ENCODE peak calls at places on chromosomes 13 and 19, in four cellular contexts. One of them, this sample, is unnamed.

GRCh38 chr13:29716493-29716892 is 121.0 kb upstream of the SLC7A1 start:
- DNase-seq in tibial nerve: no peak
- DNase-seq in transverse colon: no peak
- DNase-seq in ovary: no peak
- DNase-seq in this sample: no peak

GRCh38 chr19:30387311-30388115 is 15.3 kb downstream of the ZNF536 start:
- DNase-seq in tibial nerve: no peak
- DNase-seq in transverse colon: no peak
- DNase-seq in ovary: no peak
- DNase-seq in this sample: no peak

GRCh38 chr13:33138441-33138840 is 122.2 kb downstream of the KL start:
- DNase-seq in tibial nerve: no peak
- DNase-seq in transverse colon: no peak
- DNase-seq in ovary: no peak
- DNase-seq in this sample: no peak

GRCh38 chr19:19338082-19338481 is 17.5 kb downstream of the MAU2 start:
- DNase-seq in tibial nerve: no peak
- DNase-seq in transverse colon: no peak
- DNase-seq in ovary: no peak
- DNase-seq in this sample: no peak

GRCh38 chr13:98141938-98142426 is 912 bp upstream of the FARP1 start:
- DNase-seq in tibial nerve: no peak
- DNase-seq in transverse colon: peak; percentile 38
- DNase-seq in ovary: peak; percentile 36
- DNase-seq in this sample: peak; percentile 27

GRCh38 chr13:23657056-23657455 is 86.8 kb downstream of the TNFRSF19 start:
- DNase-seq in tibial nerve: no peak
- DNase-seq in transverse colon: no peak
- DNase-seq in ovary: no peak
- DNase-seq in this sample: no peak

GRCh38 chr19:19488041-19488874 is 27.1 kb downstream of the TSSK6 start:
- DNase-seq in tibial nerve: no peak
- DNase-seq in transverse colon: peak; percentile 60
- DNase-seq in ovary: peak; percentile 63
- DNase-seq in this sample: peak; percentile 59

GRCh38 chr13:97921146-97921776 is 32.2 kb upstream of the IPO5 start:
- DNase-seq in tibial nerve: peak; percentile 28
- DNase-seq in transverse colon: no peak
- DNase-seq in ovary: no peak
- DNase-seq in this sample: no peak

GRCh38 chr13:111505175-111505777 is 184.8 kb downstream of the TEX29 start:
- DNase-seq in tibial nerve: no peak
- DNase-seq in transverse colon: no peak
- DNase-seq in ovary: no peak
- DNase-seq in this sample: peak; percentile 25

GRCh38 chr13:40968416-40969000 is 50.6 kb downstream of the ELF1 start:
- DNase-seq in tibial nerve: no peak
- DNase-seq in transverse colon: no peak
- DNase-seq in ovary: no peak
- DNase-seq in this sample: no peak

GRCh38 chr13:40971321-40971720 is 47.8 kb downstream of the ELF1 start:
- DNase-seq in tibial nerve: no peak
- DNase-seq in transverse colon: no peak
- DNase-seq in ovary: no peak
- DNase-seq in this sample: no peak

GRCh38 chr13:40970803-40971202 is 48.3 kb downstream of the ELF1 start:
- DNase-seq in tibial nerve: no peak
- DNase-seq in transverse colon: no peak
- DNase-seq in ovary: no peak
- DNase-seq in this sample: no peak

GRCh38 chr13:40966298-40966697 is 52.8 kb downstream of the ELF1 start:
- DNase-seq in tibial nerve: no peak
- DNase-seq in transverse colon: no peak
- DNase-seq in ovary: no peak
- DNase-seq in this sample: no peak

GRCh38 chr13:40969169-40969901 is 49.8 kb downstream of the ELF1 start:
- DNase-seq in tibial nerve: no peak
- DNase-seq in transverse colon: no peak
- DNase-seq in ovary: no peak
- DNase-seq in this sample: no peak
- H3K27ac ChIP-seq in tibial nerve: no peak overlapping the region
- H3K27ac ChIP-seq in transverse colon: no peak overlapping the region
- H3K27ac ChIP-seq in ovary: no peak overlapping the region
- H3K27ac ChIP-seq in this sample: no peak overlapping the region

DNA sequence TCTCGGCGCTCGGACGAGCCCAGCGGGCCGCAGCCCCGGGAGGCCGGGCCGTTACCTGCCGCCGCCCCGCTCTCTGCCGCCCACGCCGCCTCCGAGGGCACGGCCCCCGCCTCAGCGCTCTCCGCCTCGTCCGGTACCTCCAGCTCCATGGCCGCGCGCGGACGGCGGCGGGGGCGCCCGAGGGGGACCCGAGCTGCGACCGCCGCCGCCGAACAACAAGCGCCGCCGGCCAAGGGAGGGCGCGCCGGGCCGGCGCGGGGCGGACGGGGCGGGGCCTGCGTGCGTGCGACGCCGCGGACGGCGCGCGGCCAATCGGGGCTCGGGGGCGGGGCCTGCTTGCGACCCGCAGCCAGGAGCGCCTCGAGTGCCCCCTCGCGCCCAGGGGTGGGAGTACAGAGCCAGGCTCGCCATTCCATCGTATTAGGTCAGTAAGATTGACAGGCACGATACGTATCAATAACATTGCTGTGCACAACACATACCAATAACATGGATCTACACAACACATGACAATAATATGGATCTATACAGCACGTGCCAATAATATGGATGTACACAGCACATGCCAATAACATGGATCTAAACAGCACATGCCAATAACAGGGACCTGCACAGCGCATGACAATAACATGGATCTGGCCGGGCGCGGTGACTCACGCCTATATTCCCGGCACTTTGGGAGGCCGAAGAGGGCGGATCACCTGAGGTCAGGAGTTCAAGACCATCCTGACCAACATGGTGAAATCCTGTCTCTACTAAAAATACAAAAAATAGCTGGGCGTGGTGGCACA is at the start of gene PIP5K1C:
- DNase-seq in tibial nerve: peak; percentile 91
- DNase-seq in transverse colon: peak; percentile 95
- DNase-seq in ovary: peak; percentile 93
- DNase-seq in this sample: peak; percentile 94
- TF ChIP-seq POLR2A in tibial nerve: peak; percentile 85
- TF ChIP-seq POLR2A in transverse colon: no peak
- TF ChIP-seq POLR2A in ovary: peak; percentile 40
- TF ChIP-seq POLR2A in this sample: no peak

GRCh38 chr13:38664920-38665319 is 22.0 kb upstream of the FREM2 start:
- DNase-seq in tibial nerve: no peak
- DNase-seq in transverse colon: no peak
- DNase-seq in ovary: no peak
- DNase-seq in this sample: no peak

GRCh38 chr13:38670627-38671026 is 16.2 kb upstream of the FREM2 start:
- DNase-seq in tibial nerve: no peak
- DNase-seq in transverse colon: no peak
- DNase-seq in ovary: no peak
- DNase-seq in this sample: no peak

GRCh38 chr13:38667526-38668094 is 19.3 kb upstream of the FREM2 start:
- DNase-seq in tibial nerve: no peak
- DNase-seq in transverse colon: no peak
- DNase-seq in ovary: no peak
- DNase-seq in this sample: no peak

GRCh38 chr13:38674208-38674607 is 12.7 kb upstream of the FREM2 start:
- DNase-seq in tibial nerve: no peak
- DNase-seq in transverse colon: no peak
- DNase-seq in ovary: no peak
- DNase-seq in this sample: no peak

DNA sequence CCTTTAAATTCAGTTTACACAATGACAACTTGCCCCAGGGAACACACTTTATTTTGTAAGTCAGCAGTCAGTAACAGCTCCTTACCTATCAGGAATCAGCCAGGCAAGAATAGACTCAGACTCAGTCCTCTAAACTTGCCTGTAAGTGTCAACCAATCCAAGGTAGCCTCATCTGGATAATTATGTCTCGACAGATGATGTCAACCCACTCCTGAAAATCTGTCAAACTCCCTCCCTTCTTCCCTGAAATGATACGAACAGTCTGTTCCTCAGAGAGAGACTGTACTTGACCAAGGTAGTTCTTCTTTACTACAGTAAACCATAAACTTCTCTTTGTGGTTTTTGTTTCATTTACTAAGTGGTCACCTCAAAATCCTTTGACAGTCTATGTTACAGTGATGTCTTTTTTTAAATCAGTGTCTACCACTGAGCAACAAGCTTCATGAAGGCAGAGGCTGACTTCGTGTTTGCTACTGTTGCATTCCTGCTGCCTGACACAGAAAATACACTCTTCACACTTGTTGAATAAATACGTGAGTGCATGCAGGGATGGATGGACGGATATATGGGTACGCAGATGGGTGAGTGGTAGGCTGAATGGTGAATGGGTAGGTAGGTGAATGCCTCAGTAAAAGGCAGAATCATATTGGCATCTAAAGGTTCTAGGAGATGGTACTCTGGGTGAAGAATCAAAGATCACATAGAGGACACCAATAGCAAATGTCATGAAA is 17.5 kb upstream of the FREM2 start:
- DNase-seq in tibial nerve: no peak
- DNase-seq in transverse colon: no peak
- DNase-seq in ovary: no peak
- DNase-seq in this sample: no peak
- TF ChIP-seq EP300 in tibial nerve: no peak
- TF ChIP-seq EP300 in transverse colon: no peak
- TF ChIP-seq EP300 in ovary: no peak
- TF ChIP-seq EP300 in this sample: no peak

GRCh38 chr19:13053238-13053637 is 49.4 kb downstream of the LYL1 start:
- DNase-seq in tibial nerve: no peak
- DNase-seq in transverse colon: no peak
- DNase-seq in ovary: no peak
- DNase-seq in this sample: no peak
- H3K27ac ChIP-seq in tibial nerve: peak overlapping the region; percentile 100
- H3K27ac ChIP-seq in transverse colon: peak overlapping the region; percentile 86
- H3K27ac ChIP-seq in ovary: peak overlapping the region; percentile 95
- H3K27ac ChIP-seq in this sample: peak overlapping the region; percentile 94

This sample was measured in stomach.